ENCODE peak calls at places on chromosomes 4 and X, in six cellular contexts. C is astrocyte of the spinal cord, E is adrenal gland, U is IMR-90, S is mucosa of descending colon, Z is prostate gland. T is an unnamed sample.

GRCh38 chrX:110086162-110086915 is 83.4 kb downstream of the TMEM164 start:
- DNase-seq in C (peak; percentile 21), E (no peak), U (peak; percentile 73), S (no peak), Z (no peak), T (peak; percentile 32)

GRCh38 chr4:55512077-55512476 is 34.6 kb downstream of the CLOCK start:
- DNase-seq in C (no peak), E (no peak), U (no peak), S (no peak), Z (no peak), T (no peak)

GRCh38 chrX:10039821-10040793 is 72.9 kb downstream of the CLDN34 start:
- DNase-seq in C (no peak), E (no peak), U (no peak), S (no peak), Z (no peak), T (peak; percentile 52)

GRCh38 chrX:130805906-130806305 is 97.1 kb downstream of the ENOX2 start:
- DNase-seq in C (no peak), E (no peak), U (no peak), S (no peak), Z (no peak), T (no peak)

GRCh38 chr4:55355555-55355954 is 9.5 kb downstream of the SRD5A3 start:
- DNase-seq in C (no peak), E (no peak), U (no peak), S (no peak), Z (no peak), T (no peak)

GRCh38 chr4:121706595-121707021 is 9.8 kb upstream of the ANXA5 start:
- DNase-seq in C (peak; percentile 83), E (no peak), U (peak; percentile 65), S (no peak), Z (no peak), T (peak; percentile 57)

GRCh38 chrX:32842053-32842452 is 369.3 kb downstream of the DMD start:
- DNase-seq in C (no peak), E (no peak), U (no peak), S (no peak), Z (no peak), T (no peak)

GRCh38 chrX:69028006-69028760 is 137.1 kb downstream of the PJA1 start:
- DNase-seq in C (no peak), E (no peak), U (no peak), S (no peak), Z (no peak), T (no peak)

GRCh38 chr4:157574606-157575005 is 354.1 kb downstream of the GRIA2 start:
- DNase-seq in C (no peak), E (no peak), U (no peak), S (no peak), Z (no peak), T (no peak)

GRCh38 chr4:6824071-6824470 is 41.5 kb downstream of the KIAA0232 start:
- DNase-seq in C (peak; percentile 10), E (no peak), U (peak; percentile 62), S (no peak), Z (no peak), T (peak; percentile 18)

GRCh38 chrX:154918060-154918483 is 31.9 kb downstream of the F8A1 start:
- DNase-seq in C (peak; percentile 80), E (peak; percentile 45), U (peak; percentile 80), S (no peak), Z (peak; percentile 13), T (peak; percentile 77)

GRCh38 chrX:16278927-16279326 is 111.6 kb downstream of the MAGEB17 start:
- DNase-seq in C (no peak), E (no peak), U (no peak), S (no peak), Z (no peak), T (no peak)

GRCh38 chr4:40992472-40993298 is 221.7 kb downstream of the APBB2 start:
- DNase-seq in C (peak; percentile 68), E (peak; percentile 32), U (peak; percentile 88), S (no peak), Z (no peak), T (peak; percentile 90)

GRCh38 chr4:5386921-5387320 is 321.4 kb downstream of the EVC2 start:
- DNase-seq in C (no peak), E (no peak), U (no peak), S (no peak), Z (no peak), T (no peak)

GRCh38 chrX:49291615-49292337 is 11.7 kb upstream of the GAGE10 start:
- DNase-seq in C (peak; percentile 39), E (peak; percentile 56), U (peak; percentile 45), S (no peak), Z (peak; percentile 19), T (peak; percentile 70)

GRCh38 chr4:140046037-140046436 is 107.9 kb downstream of the MAML3 start:
- DNase-seq in C (no peak), E (no peak), U (no peak), S (no peak), Z (no peak), T (no peak)

GRCh38 chr4:2415213-2415612 is 3.2 kb downstream of the ZFYVE28 start:
- DNase-seq in C (no peak), E (no peak), U (no peak), S (no peak), Z (no peak), T (no peak)

GRCh38 chr4:2413821-2414610 is 4.4 kb downstream of the ZFYVE28 start:
- DNase-seq in C (no peak), E (no peak), U (no peak), S (peak; percentile 88), Z (no peak), T (peak; percentile 54)

GRCh38 chr4:2411786-2412510 is 6.5 kb downstream of the ZFYVE28 start:
- DNase-seq in C (no peak), E (no peak), U (no peak), S (peak; percentile 57), Z (no peak), T (no peak)

GRCh38 chr4:2412534-2412884 is 5.9 kb downstream of the ZFYVE28 start:
- DNase-seq in C (no peak), E (no peak), U (no peak), S (peak; percentile 69), Z (no peak), T (no peak)

DNA sequence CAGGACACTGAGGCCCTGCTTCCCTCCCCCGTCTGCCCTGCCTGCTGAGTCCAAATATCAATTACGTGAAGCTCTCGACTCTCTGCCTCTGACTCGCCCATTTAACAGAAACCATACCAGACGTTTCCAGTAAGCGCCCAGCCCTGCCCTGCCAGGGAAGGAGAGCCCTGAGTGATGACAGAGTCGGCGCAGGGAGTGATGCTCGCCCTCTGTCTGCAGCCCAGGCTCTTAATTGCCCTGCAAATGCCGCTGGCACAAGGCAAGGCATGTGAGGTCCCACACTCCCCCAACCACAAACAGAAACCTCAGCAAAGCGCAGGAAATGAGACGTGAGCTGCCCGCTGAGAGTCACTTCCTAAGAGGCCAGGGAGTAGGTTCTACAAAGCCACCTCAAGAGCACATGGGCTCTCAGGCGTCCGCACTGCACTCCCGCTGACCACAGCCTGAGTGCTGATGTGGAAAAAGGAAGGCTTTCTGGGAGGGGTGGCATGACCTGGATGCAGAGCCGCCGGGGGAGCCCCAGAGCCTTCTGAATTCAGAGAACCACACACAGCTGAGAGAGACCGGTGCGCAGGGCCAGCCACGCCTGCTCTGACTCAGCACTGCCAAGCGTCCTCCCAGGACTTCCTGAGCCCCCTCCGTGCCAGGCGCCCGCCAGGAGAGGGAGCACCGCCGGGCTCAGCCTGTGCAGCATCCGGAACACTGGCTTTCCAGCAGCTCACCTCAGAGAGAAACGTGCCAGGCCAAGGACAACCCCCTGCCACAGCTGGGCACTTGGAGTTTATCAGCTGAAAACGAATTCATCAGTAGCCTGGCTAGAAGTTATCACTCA is 5.3 kb downstream of the ZFYVE28 start:
- DNase-seq in C (peak; percentile 99), E (peak; percentile 96), U (peak; percentile 85), S (peak; percentile 94), Z (peak; percentile 69), T (peak; percentile 93)
- TF ChIP-seq CTCF in C (peak; percentile 71), E (peak; percentile 49), U (peak; percentile 62), S (peak; percentile 48), Z (no peak), T (peak; percentile 63)

GRCh38 chr4:184388106-184388505 is 86.2 kb downstream of the IRF2 start:
- DNase-seq in C (no peak), E (no peak), U (no peak), S (no peak), Z (no peak), T (no peak)
- H3K4me3 ChIP-seq in C (no peak overlapping the region), E (no peak overlapping the region), U (no peak overlapping the region), S (no peak overlapping the region), Z (no peak overlapping the region), T (no peak overlapping the region)

GRCh38 chr4:168769416-168769815 is 240.6 kb downstream of the CBR4 start:
- DNase-seq in C (peak; percentile 94), E (no peak), U (peak; percentile 80), S (no peak), Z (no peak), T (peak; percentile 85)
- TF ChIP-seq CTCF in C (no peak), E (no peak), U (no peak), S (no peak), Z (no peak), T (no peak)

GRCh38 chr4:185394568-185395254 is 1.0 kb downstream of the LRP2BP start:
- DNase-seq in C (no peak), E (no peak), U (no peak), S (no peak), Z (no peak), T (no peak)
- H3K4me3 ChIP-seq in C (peak overlapping the region; percentile 54), E (peak overlapping the region; percentile 81), U (no peak overlapping the region), S (no peak overlapping the region), Z (peak overlapping the region; percentile 59), T (peak overlapping the region; percentile 74)

GRCh38 chr4:178296669-178297068 is 854.4 kb upstream of the AGA start:
- DNase-seq in C (no peak), E (no peak), U (no peak), S (no peak), Z (no peak), T (no peak)
- TF ChIP-seq CTCF in C (no peak), E (no peak), U (no peak), S (no peak), Z (no peak), T (no peak)

DNA sequence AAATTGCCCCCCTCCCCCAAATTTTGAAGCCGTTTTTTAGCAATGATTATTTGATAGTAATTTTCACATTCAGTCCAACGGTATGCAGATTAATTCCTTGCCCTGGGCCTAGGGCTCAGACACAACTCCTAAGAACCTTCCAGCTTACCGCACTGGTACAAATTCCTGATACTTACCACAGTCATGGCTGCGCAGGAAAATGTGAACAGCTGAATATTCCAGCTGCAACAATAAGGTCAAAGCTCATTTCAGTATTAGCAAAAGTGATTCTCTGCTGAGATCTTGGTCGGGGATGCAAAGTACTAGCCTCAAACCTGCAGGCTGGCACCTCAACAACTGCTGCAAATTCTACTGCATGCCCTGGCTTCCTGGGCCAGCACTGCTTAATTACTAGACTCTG is 3.0 kb downstream of the ATP11C start:
- DNase-seq in C (no peak), E (no peak), U (no peak), S (no peak), Z (no peak), T (no peak)
- H3K4me3 ChIP-seq in C (no peak overlapping the region), E (no peak overlapping the region), U (no peak overlapping the region), S (no peak overlapping the region), Z (no peak overlapping the region), T (no peak overlapping the region)

GRCh38 chrX:80184854-80185253 is 170.3 kb downstream of the TBX22 start:
- DNase-seq in C (no peak), E (no peak), U (no peak), S (no peak), Z (no peak), T (no peak)
- TF ChIP-seq CTCF in C (no peak), E (no peak), U (no peak), S (no peak), Z (no peak), T (no peak)

GRCh38 chr4:8157496-8157895 is 1.1 kb downstream of the ABLIM2 start:
- DNase-seq in C (no peak), E (peak; percentile 52), U (no peak), S (peak; percentile 67), Z (no peak), T (peak; percentile 32)
- H3K4me3 ChIP-seq in C (no peak overlapping the region), E (peak overlapping the region; percentile 76), U (no peak overlapping the region), S (no peak overlapping the region), Z (peak overlapping the region; percentile 60), T (peak overlapping the region; percentile 15)

T was measured in cardiac fibroblast.